ENCODE peak calls at places on chromosome 13, in eight cellular contexts. One of them, this sample, is unnamed.

GRCh38 chr13:108266316-108266936 is 3.1 kb upstream of the TNFSF13B start:
- DNase-seq in heart left ventricle: no peak
- DNase-seq in breast epithelium: no peak
- DNase-seq in adrenal gland: no peak
- DNase-seq in suprapubic skin: no peak
- DNase-seq in uterus: no peak
- DNase-seq in ovary: no peak
- DNase-seq in H54: no peak
- DNase-seq in this sample: no peak

GRCh38 chr13:49503951-49504350 is 8.2 kb downstream of the PHF11 start:
- DNase-seq in heart left ventricle: no peak
- DNase-seq in breast epithelium: no peak
- DNase-seq in adrenal gland: no peak
- DNase-seq in suprapubic skin: no peak
- DNase-seq in uterus: no peak
- DNase-seq in ovary: no peak
- DNase-seq in H54: no peak
- DNase-seq in this sample: no peak

GRCh38 chr13:99196466-99197256 is 4.0 kb upstream of the UBAC2 start:
- DNase-seq in heart left ventricle: no peak
- DNase-seq in breast epithelium: no peak
- DNase-seq in adrenal gland: no peak
- DNase-seq in suprapubic skin: no peak
- DNase-seq in uterus: no peak
- DNase-seq in ovary: no peak
- DNase-seq in H54: no peak
- DNase-seq in this sample: no peak

GRCh38 chr13:94716016-94716415 is 3.7 kb upstream of the SOX21 start:
- DNase-seq in heart left ventricle: no peak
- DNase-seq in breast epithelium: no peak
- DNase-seq in adrenal gland: no peak
- DNase-seq in suprapubic skin: no peak
- DNase-seq in uterus: no peak
- DNase-seq in ovary: no peak
- DNase-seq in H54: no peak
- DNase-seq in this sample: no peak

GRCh38 chr13:110506859-110507566 is 54.5 kb downstream of the RAB20 start:
- DNase-seq in heart left ventricle: peak
- DNase-seq in breast epithelium: peak
- DNase-seq in adrenal gland: peak
- DNase-seq in suprapubic skin: no peak
- DNase-seq in uterus: peak
- DNase-seq in ovary: peak
- DNase-seq in H54: no peak
- DNase-seq in this sample: no peak

GRCh38 chr13:31380728-31381127 is 181.0 kb downstream of the B3GLCT start:
- DNase-seq in heart left ventricle: no peak
- DNase-seq in breast epithelium: no peak
- DNase-seq in adrenal gland: no peak
- DNase-seq in suprapubic skin: no peak
- DNase-seq in uterus: no peak
- DNase-seq in ovary: no peak
- DNase-seq in H54: no peak
- DNase-seq in this sample: no peak

GRCh38 chr13:66329988-66330429 is 900.1 kb downstream of the PCDH9 start:
- DNase-seq in heart left ventricle: no peak
- DNase-seq in breast epithelium: no peak
- DNase-seq in adrenal gland: no peak
- DNase-seq in suprapubic skin: no peak
- DNase-seq in uterus: no peak
- DNase-seq in ovary: no peak
- DNase-seq in H54: no peak
- DNase-seq in this sample: no peak

GRCh38 chr13:27556109-27556508 is 64.2 kb downstream of the LNX2 start:
- DNase-seq in heart left ventricle: no peak
- DNase-seq in breast epithelium: no peak
- DNase-seq in adrenal gland: peak
- DNase-seq in suprapubic skin: no peak
- DNase-seq in uterus: no peak
- DNase-seq in ovary: no peak
- DNase-seq in H54: no peak
- DNase-seq in this sample: no peak

GRCh38 chr13:95153647-95154405 is 147.4 kb downstream of the ABCC4 start:
- DNase-seq in heart left ventricle: no peak
- DNase-seq in breast epithelium: no peak
- DNase-seq in adrenal gland: no peak
- DNase-seq in suprapubic skin: no peak
- DNase-seq in uterus: no peak
- DNase-seq in ovary: no peak
- DNase-seq in H54: no peak
- DNase-seq in this sample: no peak

DNA sequence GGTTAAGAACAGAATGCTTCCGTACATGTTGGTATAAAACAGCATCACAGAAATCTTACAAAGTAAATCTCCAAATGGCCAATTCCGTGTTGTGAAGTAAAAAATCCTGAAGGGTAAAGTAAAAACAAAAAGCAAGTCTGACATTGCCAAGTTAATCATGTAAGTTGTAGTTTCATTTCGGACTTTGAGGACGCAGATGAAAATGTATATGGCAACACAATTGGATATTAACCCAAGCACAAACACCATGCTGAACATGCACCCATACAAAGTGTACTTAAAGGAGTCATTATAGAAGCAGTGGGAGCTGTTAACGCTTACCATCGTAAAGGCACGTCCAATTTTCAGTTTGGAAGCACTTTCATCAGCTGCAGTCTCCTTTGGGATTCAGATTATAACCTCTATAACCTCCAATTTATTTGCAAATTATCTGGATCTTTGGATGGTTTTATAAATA is 785 bp downstream of the LPAR6 start:
- DNase-seq in heart left ventricle: no peak
- DNase-seq in breast epithelium: no peak
- DNase-seq in adrenal gland: no peak
- DNase-seq in suprapubic skin: no peak
- DNase-seq in uterus: no peak
- DNase-seq in ovary: no peak
- DNase-seq in H54: no peak
- DNase-seq in this sample: no peak
- TF ChIP-seq POLR2A in heart left ventricle: no peak
- TF ChIP-seq POLR2A in breast epithelium: no peak
- TF ChIP-seq POLR2A in adrenal gland: peak
- TF ChIP-seq POLR2A in suprapubic skin: no peak
- TF ChIP-seq POLR2A in uterus: no peak
- TF ChIP-seq POLR2A in ovary: no peak
- TF ChIP-seq POLR2A in H54: no peak
- TF ChIP-seq POLR2A in this sample: no peak

GRCh38 chr13:77000475-77000874 is 8.6 kb downstream of the CLN5 start:
- DNase-seq in heart left ventricle: no peak
- DNase-seq in breast epithelium: no peak
- DNase-seq in adrenal gland: no peak
- DNase-seq in suprapubic skin: no peak
- DNase-seq in uterus: no peak
- DNase-seq in ovary: no peak
- DNase-seq in H54: no peak
- DNase-seq in this sample: no peak

GRCh38 chr13:77002590-77003190 is 10.8 kb downstream of the CLN5 start:
- DNase-seq in heart left ventricle: no peak
- DNase-seq in breast epithelium: no peak
- DNase-seq in adrenal gland: no peak
- DNase-seq in suprapubic skin: no peak
- DNase-seq in uterus: no peak
- DNase-seq in ovary: no peak
- DNase-seq in H54: no peak
- DNase-seq in this sample: no peak

GRCh38 chr13:77001540-77001939 is 9.7 kb downstream of the CLN5 start:
- DNase-seq in heart left ventricle: no peak
- DNase-seq in breast epithelium: no peak
- DNase-seq in adrenal gland: no peak
- DNase-seq in suprapubic skin: no peak
- DNase-seq in uterus: no peak
- DNase-seq in ovary: no peak
- DNase-seq in H54: no peak
- DNase-seq in this sample: no peak

GRCh38 chr13:77001963-77002587 is 10.2 kb downstream of the CLN5 start:
- DNase-seq in heart left ventricle: no peak
- DNase-seq in breast epithelium: no peak
- DNase-seq in adrenal gland: no peak
- DNase-seq in suprapubic skin: no peak
- DNase-seq in uterus: no peak
- DNase-seq in ovary: no peak
- DNase-seq in H54: no peak
- DNase-seq in this sample: no peak
- TF ChIP-seq POLR2A in heart left ventricle: no peak
- TF ChIP-seq POLR2A in breast epithelium: no peak
- TF ChIP-seq POLR2A in adrenal gland: no peak
- TF ChIP-seq POLR2A in suprapubic skin: no peak
- TF ChIP-seq POLR2A in uterus: no peak
- TF ChIP-seq POLR2A in ovary: no peak
- TF ChIP-seq POLR2A in H54: no peak
- TF ChIP-seq POLR2A in this sample: no peak

GRCh38 chr13:113490496-113491417 is at the start of gene DCUN1D2:
- DNase-seq in heart left ventricle: peak
- DNase-seq in breast epithelium: peak
- DNase-seq in adrenal gland: peak
- DNase-seq in suprapubic skin: peak
- DNase-seq in uterus: peak
- DNase-seq in ovary: peak
- DNase-seq in H54: peak
- DNase-seq in this sample: peak
- TF ChIP-seq POLR2A in heart left ventricle: peak
- TF ChIP-seq POLR2A in breast epithelium: peak
- TF ChIP-seq POLR2A in adrenal gland: peak
- TF ChIP-seq POLR2A in suprapubic skin: peak
- TF ChIP-seq POLR2A in uterus: peak
- TF ChIP-seq POLR2A in ovary: peak
- TF ChIP-seq POLR2A in H54: peak
- TF ChIP-seq POLR2A in this sample: no peak

GRCh38 chr13:80341771-80342271 is 895 bp upstream of the SPRY2 start:
- DNase-seq in heart left ventricle: peak
- DNase-seq in breast epithelium: peak
- DNase-seq in adrenal gland: peak
- DNase-seq in suprapubic skin: peak
- DNase-seq in uterus: peak
- DNase-seq in ovary: peak
- DNase-seq in H54: peak
- DNase-seq in this sample: peak

GRCh38 chr13:80339841-80340642 is 884 bp downstream of the SPRY2 start:
- DNase-seq in heart left ventricle: peak
- DNase-seq in breast epithelium: peak
- DNase-seq in adrenal gland: peak
- DNase-seq in suprapubic skin: peak
- DNase-seq in uterus: peak
- DNase-seq in ovary: peak
- DNase-seq in H54: peak
- DNase-seq in this sample: peak

GRCh38 chr13:80341098-80341701 is at the start of gene SPRY2:
- DNase-seq in heart left ventricle: peak
- DNase-seq in breast epithelium: peak
- DNase-seq in adrenal gland: peak
- DNase-seq in suprapubic skin: peak
- DNase-seq in uterus: peak
- DNase-seq in ovary: peak
- DNase-seq in H54: peak
- DNase-seq in this sample: peak

GRCh38 chr13:80340643-80341097 is 256 bp downstream of the SPRY2 start:
- DNase-seq in heart left ventricle: no peak
- DNase-seq in breast epithelium: peak
- DNase-seq in adrenal gland: peak
- DNase-seq in suprapubic skin: peak
- DNase-seq in uterus: no peak
- DNase-seq in ovary: no peak
- DNase-seq in H54: no peak
- DNase-seq in this sample: no peak

DNA sequence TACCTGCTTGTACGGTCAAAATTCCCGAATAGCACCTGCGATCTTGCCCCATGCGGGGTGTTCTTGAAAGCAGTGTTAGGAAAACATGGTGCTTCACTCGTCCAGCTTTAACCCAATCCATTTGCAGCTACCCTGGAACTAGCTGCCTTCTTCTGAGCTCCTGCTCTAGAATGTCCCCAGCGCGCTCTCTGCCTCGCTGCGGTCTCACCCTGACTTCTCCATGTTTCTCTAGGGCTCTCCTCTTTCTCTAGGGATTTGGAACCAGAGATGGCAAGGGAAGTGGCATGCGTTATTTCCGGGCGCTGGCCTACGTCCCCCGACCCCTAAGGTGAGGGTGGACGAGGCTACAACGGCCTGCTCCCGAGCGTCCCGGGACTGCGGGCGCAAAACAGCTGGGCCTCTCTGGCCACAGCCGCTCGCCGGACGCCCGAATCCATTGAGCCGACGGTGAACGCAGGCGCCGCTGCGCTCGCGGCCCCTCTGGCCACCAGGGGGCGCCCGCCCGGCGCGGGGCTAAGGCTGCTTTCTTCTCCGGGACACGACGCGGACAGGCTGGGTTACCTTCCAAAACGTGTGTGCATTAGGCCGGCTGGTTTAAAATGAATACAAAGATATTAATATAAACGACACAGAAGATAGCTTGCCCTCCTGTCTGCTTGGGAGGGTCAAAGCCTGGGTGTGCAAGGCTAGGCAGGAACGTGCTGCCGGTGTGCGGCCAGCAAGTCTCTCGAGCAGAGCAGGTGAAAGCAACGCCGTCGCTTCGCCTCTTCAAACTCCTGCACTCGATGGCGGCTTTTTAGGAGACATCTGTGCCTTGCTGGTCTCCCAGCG is 1.8 kb upstream of the SPRY2 start:
- DNase-seq in heart left ventricle: peak
- DNase-seq in breast epithelium: peak
- DNase-seq in adrenal gland: peak
- DNase-seq in suprapubic skin: peak
- DNase-seq in uterus: peak
- DNase-seq in ovary: peak
- DNase-seq in H54: peak
- DNase-seq in this sample: peak
- TF ChIP-seq POLR2A in heart left ventricle: no peak
- TF ChIP-seq POLR2A in breast epithelium: no peak
- TF ChIP-seq POLR2A in adrenal gland: peak
- TF ChIP-seq POLR2A in suprapubic skin: no peak
- TF ChIP-seq POLR2A in uterus: peak
- TF ChIP-seq POLR2A in ovary: no peak
- TF ChIP-seq POLR2A in H54: no peak
- TF ChIP-seq POLR2A in this sample: no peak